ENCODE peak calls at places on chromosomes 11 and 22, in seven cellular contexts. One of them, this sample, is unnamed.

GRCh38 chr11:83072689-83073242 is 1.1 kb upstream of the RAB30 start:
- DNase-seq in GM12865: no peak
- DNase-seq in mucosa of descending colon: no peak
- DNase-seq in HL-60: no peak
- DNase-seq in upper lobe of right lung: no peak
- DNase-seq in psoas muscle: no peak
- DNase-seq in heart left ventricle: no peak
- DNase-seq in this sample: no peak

GRCh38 chr11:18056561-18057181 is 10.6 kb upstream of the TPH1 start:
- DNase-seq in GM12865: peak; percentile 7
- DNase-seq in mucosa of descending colon: no peak
- DNase-seq in HL-60: no peak
- DNase-seq in upper lobe of right lung: no peak
- DNase-seq in psoas muscle: no peak
- DNase-seq in heart left ventricle: no peak
- DNase-seq in this sample: no peak

GRCh38 chr11:44823920-44824704 is 97.3 kb downstream of the TSPAN18 start:
- DNase-seq in GM12865: no peak
- DNase-seq in mucosa of descending colon: no peak
- DNase-seq in HL-60: no peak
- DNase-seq in upper lobe of right lung: peak; percentile 39
- DNase-seq in psoas muscle: no peak
- DNase-seq in heart left ventricle: no peak
- DNase-seq in this sample: no peak

GRCh38 chr22:40509401-40510134 is 127.0 kb downstream of the MRTFA start:
- DNase-seq in GM12865: no peak
- DNase-seq in mucosa of descending colon: no peak
- DNase-seq in HL-60: no peak
- DNase-seq in upper lobe of right lung: no peak
- DNase-seq in psoas muscle: peak; percentile 67
- DNase-seq in heart left ventricle: peak; percentile 37
- DNase-seq in this sample: no peak

GRCh38 chr11:76147106-76147735 is 59.1 kb downstream of the WNT11 start:
- DNase-seq in GM12865: no peak
- DNase-seq in mucosa of descending colon: no peak
- DNase-seq in HL-60: no peak
- DNase-seq in upper lobe of right lung: no peak
- DNase-seq in psoas muscle: no peak
- DNase-seq in heart left ventricle: no peak
- DNase-seq in this sample: no peak

GRCh38 chr11:10351768-10352641 is 47.1 kb downstream of the ADM start:
- DNase-seq in GM12865: no peak
- DNase-seq in mucosa of descending colon: no peak
- DNase-seq in HL-60: no peak
- DNase-seq in upper lobe of right lung: no peak
- DNase-seq in psoas muscle: peak; percentile 63
- DNase-seq in heart left ventricle: peak; percentile 85
- DNase-seq in this sample: no peak

GRCh38 chr11:60864856-60865513 is 2.4 kb upstream of the ZP1 start:
- DNase-seq in GM12865: no peak
- DNase-seq in mucosa of descending colon: peak; percentile 19
- DNase-seq in HL-60: no peak
- DNase-seq in upper lobe of right lung: peak; percentile 26
- DNase-seq in psoas muscle: peak; percentile 20
- DNase-seq in heart left ventricle: no peak
- DNase-seq in this sample: no peak

GRCh38 chr22:17792854-17793434 is 18.7 kb upstream of the BID start:
- DNase-seq in GM12865: no peak
- DNase-seq in mucosa of descending colon: no peak
- DNase-seq in HL-60: no peak
- DNase-seq in upper lobe of right lung: no peak
- DNase-seq in psoas muscle: no peak
- DNase-seq in heart left ventricle: no peak
- DNase-seq in this sample: no peak

GRCh38 chr11:105181521-105181920 is 42.0 kb upstream of the CARD18 start:
- DNase-seq in GM12865: no peak
- DNase-seq in mucosa of descending colon: no peak
- DNase-seq in HL-60: peak; percentile 54
- DNase-seq in upper lobe of right lung: no peak
- DNase-seq in psoas muscle: no peak
- DNase-seq in heart left ventricle: no peak
- DNase-seq in this sample: no peak

DNA sequence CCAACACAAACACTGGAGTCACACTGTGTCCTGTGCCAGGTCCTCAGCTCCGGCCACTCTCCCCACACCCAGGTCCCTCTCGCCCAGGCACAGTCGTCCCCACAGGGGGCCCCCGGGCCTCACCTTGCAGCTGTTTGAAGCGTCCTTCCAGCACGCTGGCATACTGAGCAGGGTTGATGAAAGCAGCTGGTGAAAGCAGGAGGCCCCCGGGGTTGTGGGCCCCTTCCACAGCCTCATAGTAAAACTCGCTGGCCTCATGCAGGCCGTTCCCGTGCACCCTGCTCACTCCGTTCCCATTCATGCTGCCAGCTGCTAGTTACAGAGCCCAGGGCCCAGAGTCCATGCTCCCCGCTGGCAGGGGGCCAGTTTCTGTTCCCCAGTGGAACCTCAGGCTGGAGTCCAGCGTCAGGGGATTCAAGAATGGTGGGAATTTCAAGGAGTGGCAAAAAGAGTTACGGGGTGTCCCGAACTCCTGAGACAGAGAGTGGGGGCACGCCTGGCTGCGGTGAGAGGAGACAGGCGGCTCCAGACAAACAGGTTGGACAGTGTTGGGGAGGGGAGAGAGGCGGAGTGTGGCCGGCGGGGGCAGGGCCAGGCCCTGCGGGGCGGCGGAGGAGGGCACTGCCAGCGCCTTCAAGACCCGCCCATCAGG is 10.6 kb downstream of the SPTBN2 start:
- DNase-seq in GM12865: no peak
- DNase-seq in mucosa of descending colon: peak; percentile 74
- DNase-seq in HL-60: no peak
- DNase-seq in upper lobe of right lung: peak; percentile 84
- DNase-seq in psoas muscle: peak; percentile 42
- DNase-seq in heart left ventricle: no peak
- DNase-seq in this sample: no peak
- TF ChIP-seq CTCF in GM12865: no peak
- TF ChIP-seq CTCF in mucosa of descending colon: peak; percentile 15
- TF ChIP-seq CTCF in HL-60: no peak
- TF ChIP-seq CTCF in upper lobe of right lung: no peak
- TF ChIP-seq CTCF in psoas muscle: no peak
- TF ChIP-seq CTCF in heart left ventricle: no peak
- TF ChIP-seq CTCF in this sample: no peak

GRCh38 chr11:117146521-117146920 is 2.4 kb downstream of the PAFAH1B2 start:
- DNase-seq in GM12865: no peak
- DNase-seq in mucosa of descending colon: no peak
- DNase-seq in HL-60: no peak
- DNase-seq in upper lobe of right lung: no peak
- DNase-seq in psoas muscle: no peak
- DNase-seq in heart left ventricle: no peak
- DNase-seq in this sample: no peak
- H3K4me3 ChIP-seq in GM12865: no peak overlapping the region
- H3K4me3 ChIP-seq in mucosa of descending colon: no peak overlapping the region
- H3K4me3 ChIP-seq in HL-60: no peak overlapping the region
- H3K4me3 ChIP-seq in upper lobe of right lung: no peak overlapping the region
- H3K4me3 ChIP-seq in psoas muscle: peak overlapping the region; percentile 98
- H3K4me3 ChIP-seq in heart left ventricle: no peak overlapping the region
- H3K4me3 ChIP-seq in this sample: no peak overlapping the region

GRCh38 chr11:131582021-131582531 is 211.7 kb downstream of the NTM start:
- DNase-seq in GM12865: no peak
- DNase-seq in mucosa of descending colon: no peak
- DNase-seq in HL-60: no peak
- DNase-seq in upper lobe of right lung: no peak
- DNase-seq in psoas muscle: no peak
- DNase-seq in heart left ventricle: no peak
- DNase-seq in this sample: no peak

GRCh38 chr11:131581006-131581405 is 210.6 kb downstream of the NTM start:
- DNase-seq in GM12865: no peak
- DNase-seq in mucosa of descending colon: no peak
- DNase-seq in HL-60: no peak
- DNase-seq in upper lobe of right lung: no peak
- DNase-seq in psoas muscle: no peak
- DNase-seq in heart left ventricle: no peak
- DNase-seq in this sample: no peak

GRCh38 chr11:131583823-131584222 is 213.4 kb downstream of the NTM start:
- DNase-seq in GM12865: no peak
- DNase-seq in mucosa of descending colon: no peak
- DNase-seq in HL-60: no peak
- DNase-seq in upper lobe of right lung: no peak
- DNase-seq in psoas muscle: no peak
- DNase-seq in heart left ventricle: no peak
- DNase-seq in this sample: no peak

GRCh38 chr11:131588057-131588456 is 217.6 kb downstream of the NTM start:
- DNase-seq in GM12865: no peak
- DNase-seq in mucosa of descending colon: no peak
- DNase-seq in HL-60: no peak
- DNase-seq in upper lobe of right lung: no peak
- DNase-seq in psoas muscle: no peak
- DNase-seq in heart left ventricle: no peak
- DNase-seq in this sample: no peak

DNA sequence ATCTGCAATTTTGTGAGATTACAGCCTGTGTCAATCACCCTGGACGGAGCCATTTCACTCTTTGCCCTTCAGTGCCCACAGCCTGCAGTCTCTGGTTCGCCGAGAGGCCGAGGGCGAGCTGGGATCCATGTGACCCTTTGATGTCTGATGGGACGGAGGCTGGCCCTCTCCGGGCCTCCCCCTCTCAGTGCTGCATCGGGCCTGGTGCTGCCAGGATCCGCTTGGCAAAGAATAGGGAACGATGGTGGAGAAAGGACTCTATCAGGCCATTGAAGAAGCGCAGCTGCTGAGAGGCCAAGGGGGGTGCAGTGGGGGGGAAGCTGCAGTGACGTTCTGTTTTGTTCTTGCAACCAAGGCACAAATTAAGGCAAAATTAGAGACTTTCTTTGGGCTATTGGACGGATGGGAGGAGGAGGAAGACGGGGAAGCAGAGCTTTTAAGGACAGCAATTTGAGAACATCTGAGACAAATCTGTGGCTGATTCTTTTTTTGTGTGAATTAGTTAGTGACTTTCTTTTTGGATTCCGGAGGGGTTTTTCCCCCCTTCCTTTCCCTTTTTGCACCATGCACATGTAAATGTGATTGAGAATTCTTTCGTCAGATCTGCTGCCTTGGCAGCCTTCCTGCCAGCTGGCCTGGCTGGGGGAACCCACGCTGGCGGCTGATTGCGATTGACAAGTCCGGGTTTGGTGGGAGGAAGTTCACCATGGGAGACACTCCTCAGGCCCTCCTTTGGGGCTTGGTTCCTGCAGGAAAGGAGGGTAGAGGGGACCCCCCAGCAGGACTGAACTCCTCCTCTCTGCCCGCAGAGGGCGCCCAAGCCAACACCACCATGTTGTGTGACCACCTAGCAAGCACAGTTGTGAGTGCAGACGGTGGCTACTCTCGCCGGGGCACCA is 214.5 kb downstream of the NTM start:
- DNase-seq in GM12865: peak; percentile 22
- DNase-seq in mucosa of descending colon: no peak
- DNase-seq in HL-60: no peak
- DNase-seq in upper lobe of right lung: no peak
- DNase-seq in psoas muscle: no peak
- DNase-seq in heart left ventricle: no peak
- DNase-seq in this sample: no peak
- TF ChIP-seq CTCF in GM12865: peak; percentile 34
- TF ChIP-seq CTCF in mucosa of descending colon: no peak
- TF ChIP-seq CTCF in HL-60: no peak
- TF ChIP-seq CTCF in upper lobe of right lung: no peak
- TF ChIP-seq CTCF in psoas muscle: no peak
- TF ChIP-seq CTCF in heart left ventricle: peak; percentile 6
- TF ChIP-seq CTCF in this sample: peak; percentile 46

GRCh38 chr11:121723261-121723741 is 270.5 kb upstream of the SORL1-AS1 start:
- DNase-seq in GM12865: no peak
- DNase-seq in mucosa of descending colon: peak; percentile 23
- DNase-seq in HL-60: no peak
- DNase-seq in upper lobe of right lung: no peak
- DNase-seq in psoas muscle: peak; percentile 47
- DNase-seq in heart left ventricle: peak; percentile 45
- DNase-seq in this sample: no peak
- H3K4me3 ChIP-seq in GM12865: no peak overlapping the region
- H3K4me3 ChIP-seq in mucosa of descending colon: no peak overlapping the region
- H3K4me3 ChIP-seq in HL-60: no peak overlapping the region
- H3K4me3 ChIP-seq in upper lobe of right lung: peak overlapping the region; percentile 38
- H3K4me3 ChIP-seq in psoas muscle: peak overlapping the region; percentile 61
- H3K4me3 ChIP-seq in heart left ventricle: peak overlapping the region; percentile 48
- H3K4me3 ChIP-seq in this sample: no peak overlapping the region

This sample was measured in GM12864.